ENCODE peak calls at places on chromosomes 2 and 18, in six cellular contexts. C is uterus, P is AG04450, D is WERI-Rb-1, B is H1, N is fibroblast of mammary gland. S is an unnamed sample.

GRCh38 chr2:25617948-25618646 is 55.3 kb downstream of the DTNB start:
- DNase-seq in B (no peak), P (peak), C (no peak), D (no peak), N (peak), S (peak)

GRCh38 chr18:57267368-57267767 is 85.0 kb upstream of the ST8SIA3 start:
- DNase-seq in N (no peak), C (no peak), P (no peak), D (no peak), B (no peak), S (no peak)

GRCh38 chr18:12883003-12883683 is 894 bp downstream of the PTPN2 start:
- DNase-seq in D (no peak), N (no peak), B (no peak), P (no peak), C (no peak), S (no peak)

GRCh38 chr2:23809168-23809567 is 117.8 kb downstream of the ATAD2B start:
- DNase-seq in B (no peak), P (no peak), C (no peak), N (no peak), D (no peak), S (no peak)

GRCh38 chr18:23238152-23238531 is 102.9 kb downstream of the CABLES1 start:
- DNase-seq in N (peak), D (no peak), P (no peak), C (peak), B (no peak), S (no peak)

GRCh38 chr2:25558262-25558661 is 115.1 kb downstream of the DTNB start:
- DNase-seq in C (no peak), D (no peak), B (no peak), N (peak), P (peak), S (peak)

GRCh38 chr2:59174536-59175243 is 933.6 kb upstream of the FANCL start:
- DNase-seq in B (no peak), N (no peak), C (no peak), D (no peak), P (no peak), S (no peak)

GRCh38 chr2:110678457-110679336 is 834 bp upstream of the BUB1 start:
- DNase-seq in B (no peak), D (peak), C (peak), N (no peak), P (no peak), S (no peak)

GRCh38 chr2:222257645-222258044 is 41.2 kb downstream of the PAX3 start:
- DNase-seq in P (no peak), N (no peak), D (no peak), B (no peak), C (no peak), S (no peak)

GRCh38 chr2:196242131-196242620 is 70.8 kb upstream of the STK17B start:
- DNase-seq in B (no peak), P (no peak), N (peak), C (no peak), D (no peak), S (no peak)

GRCh38 chr2:196677404-196677803 is 37.9 kb downstream of the CCDC150 start:
- DNase-seq in C (no peak), P (peak), N (peak), D (no peak), B (no peak), S (no peak)

GRCh38 chr2:112737544-112738232 is 16.9 kb downstream of the NT5DC4 start:
- DNase-seq in N (no peak), B (no peak), P (no peak), D (no peak), C (no peak), S (no peak)

GRCh38 chr2:120851116-120851773 is 115.6 kb downstream of the GLI2 start:
- DNase-seq in B (no peak), N (no peak), C (no peak), P (no peak), D (no peak), S (no peak)

GRCh38 chr18:2188258-2188657 is 383.0 kb downstream of the METTL4 start:
- DNase-seq in C (no peak), B (no peak), N (no peak), P (no peak), D (no peak), S (no peak)

GRCh38 chr2:65035544-65035943 is 20.7 kb upstream of the CEP68 start:
- DNase-seq in D (no peak), N (no peak), P (no peak), B (no peak), C (no peak), S (no peak)

GRCh38 chr18:45166341-45167108 is 448.8 kb upstream of the SLC14A2 start:
- DNase-seq in N (peak), P (no peak), B (no peak), D (no peak), C (no peak), S (peak)

GRCh38 chr2:99000708-99001107 is 64.7 kb upstream of the CRACDL start:
- DNase-seq in C (no peak), D (no peak), B (no peak), N (no peak), P (no peak), S (no peak)

GRCh38 chr18:62659698-62660097 is 55.6 kb upstream of the PHLPP1 start:
- DNase-seq in N (no peak), P (no peak), D (no peak), C (no peak), B (no peak), S (no peak)

GRCh38 chr2:126912201-126912600 is 13.5 kb downstream of the TEX51 start:
- DNase-seq in N (no peak), B (no peak), D (no peak), P (no peak), C (no peak), S (no peak)

GRCh38 chr18:9736942-9737813 is 29.1 kb downstream of the RAB31 start:
- DNase-seq in D (no peak), N (peak), B (no peak), P (no peak), C (no peak), S (no peak)

GRCh38 chr2:203412555-203413331 is 84.5 kb downstream of the ABI2 start:
- DNase-seq in B (no peak), N (peak), D (no peak), P (no peak), C (no peak), S (no peak)

GRCh38 chr2:109351164-109351756 is 222.3 kb downstream of the SH3RF3 start:
- DNase-seq in B (no peak), C (no peak), P (peak), D (no peak), N (peak), S (peak)

GRCh38 chr2:86556508-86556907 is 6.7 kb downstream of the CHMP3 start:
- DNase-seq in B (peak), D (no peak), P (no peak), N (no peak), C (no peak), S (no peak)

GRCh38 chr2:70705160-70705850 is 62.7 kb downstream of the ADD2 start:
- DNase-seq in P (no peak), D (peak), C (no peak), B (no peak), N (no peak), S (no peak)

GRCh38 chr2:57806449-57806968 is 240.1 kb upstream of the VRK2 start:
- DNase-seq in C (no peak), P (no peak), B (no peak), D (no peak), N (no peak), S (no peak)

GRCh38 chr2:190911813-190912212 is 31.2 kb downstream of the GLS start:
- DNase-seq in P (no peak), D (no peak), N (peak), B (no peak), C (no peak), S (no peak)

GRCh38 chr2:99354060-99354459 is 16.9 kb downstream of the EIF5B start:
- DNase-seq in C (no peak), N (peak), D (no peak), P (no peak), B (no peak), S (no peak)

GRCh38 chr2:197294260-197294659 is 16.3 kb downstream of the ANKRD44 start:
- DNase-seq in B (no peak), D (no peak), N (no peak), C (no peak), P (no peak), S (no peak)

GRCh38 chr2:182031956-182032355 is 46.3 kb downstream of the PPP1R1C start:
- DNase-seq in C (no peak), B (no peak), N (peak), D (no peak), P (peak), S (no peak)

GRCh38 chr2:37585295-37585908 is 86.0 kb downstream of the CDC42EP3 start:
- DNase-seq in P (no peak), D (no peak), B (no peak), C (no peak), N (peak), S (no peak)

GRCh38 chr2:176493909-176494308 is 224.7 kb downstream of the MTX2 start:
- DNase-seq in N (no peak), C (no peak), B (no peak), P (no peak), D (no peak), S (no peak)

GRCh38 chr2:177331446-177331997 is 61.1 kb upstream of the AGPS start:
- DNase-seq in D (no peak), N (no peak), P (no peak), B (no peak), C (no peak), S (no peak)

GRCh38 chr2:164538250-164538866 is 82.9 kb downstream of the GRB14 start:
- DNase-seq in C (no peak), P (no peak), D (peak), N (peak), B (no peak), S (peak)

GRCh38 chr2:218282173-218282991 is 9.9 kb downstream of the TMBIM1 start:
- DNase-seq in N (peak), D (no peak), C (no peak), B (no peak), P (no peak), S (no peak)

GRCh38 chr2:30371772-30372373 is 75.2 kb upstream of the LCLAT1 start:
- DNase-seq in N (no peak), P (no peak), C (no peak), D (peak), B (no peak), S (peak)

GRCh38 chr2:30206461-30207430 is 24.6 kb upstream of the LBH start:
- DNase-seq in C (no peak), P (no peak), D (no peak), N (no peak), B (no peak), S (no peak)

GRCh38 chr2:237815637-237816036 is 17.1 kb downstream of the RBM44 start:
- DNase-seq in N (no peak), B (no peak), D (no peak), C (no peak), P (no peak), S (no peak)

DNA sequence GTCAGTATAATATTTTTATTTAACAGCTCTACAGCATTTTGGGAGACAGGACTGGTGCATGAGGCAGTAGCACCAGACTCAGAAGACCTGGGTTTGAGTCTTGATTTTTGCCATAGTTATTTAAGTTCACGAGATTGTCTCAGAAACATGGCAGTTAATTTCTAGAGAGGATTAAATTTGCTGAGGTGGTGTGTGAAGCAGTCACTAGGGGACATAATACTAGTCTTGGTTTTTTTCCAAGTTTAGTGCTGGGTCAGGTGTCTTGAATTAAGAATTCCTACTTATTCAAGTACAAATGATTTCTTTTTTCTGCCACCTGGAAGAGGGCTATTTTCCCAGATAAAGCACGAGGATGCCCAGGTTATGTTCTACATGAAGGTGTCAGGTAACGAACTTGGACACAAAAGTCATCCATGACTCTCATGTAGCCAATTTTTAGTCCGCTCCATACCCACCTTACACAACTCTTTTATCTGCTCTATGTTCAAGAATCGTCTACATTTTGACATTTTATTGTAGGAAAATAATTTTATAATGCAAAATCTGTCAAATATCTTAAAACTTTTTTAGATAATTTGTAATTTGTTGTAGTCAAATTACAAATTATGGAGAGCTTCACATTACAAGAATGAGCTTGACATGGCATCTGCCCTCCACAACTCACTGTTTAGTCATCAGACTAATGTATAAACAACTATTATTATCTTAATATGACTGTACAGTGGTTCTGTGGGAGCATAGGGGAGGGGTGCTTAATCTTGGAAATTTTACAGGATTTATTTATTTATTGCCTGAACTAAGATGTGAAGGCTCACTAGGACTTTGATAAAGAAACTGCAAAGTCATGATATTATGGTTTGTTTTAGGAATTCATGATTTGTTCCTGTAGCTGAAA is 1.6 kb downstream of the MARCHF7 start:
- DNase-seq in B (no peak), C (no peak), P (no peak), D (no peak), N (peak), S (no peak)
- TF ChIP-seq CTCF in B (no peak), C (no peak), P (no peak), D (no peak), N (peak), S (no peak)

GRCh38 chr2:168814939-168815907 is 12.8 kb downstream of the NOSTRIN start:
- DNase-seq in C (no peak), N (no peak), B (no peak), P (no peak), D (no peak), S (no peak)
- H3K4me3 ChIP-seq in C (no peak), N (no peak), B (no peak), P (no peak), D (no peak), S (no peak)

GRCh38 chr2:16487686-16488085 is 177.9 kb downstream of the CYRIA start:
- DNase-seq in N (peak), P (no peak), C (no peak), D (peak), B (no peak), S (no peak)
- TF ChIP-seq CTCF in N (peak), P (no peak), C (no peak), D (peak), B (peak), S (no peak)

DNA sequence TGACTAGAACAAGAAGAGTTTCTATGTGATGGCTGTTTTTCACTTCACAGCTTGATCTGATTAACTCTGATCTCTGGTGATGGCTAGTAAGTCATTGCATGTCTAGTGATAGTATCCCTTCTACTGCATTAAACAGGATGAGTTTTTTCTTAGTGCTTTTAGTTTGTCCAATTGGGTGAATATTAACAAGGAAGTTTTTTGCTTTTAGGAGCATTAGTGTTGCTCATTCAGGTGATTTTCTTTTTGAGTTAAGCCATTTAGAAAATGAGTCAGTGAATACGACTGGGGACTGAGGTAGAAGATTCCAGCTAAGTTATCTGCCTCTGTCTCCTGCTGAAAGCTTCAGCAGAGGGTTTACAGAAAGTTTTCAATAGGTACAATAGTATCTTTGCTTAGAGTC is 306.7 kb downstream of the PIK3C3 start:
- DNase-seq in P (no peak), B (no peak), C (no peak), D (no peak), N (no peak), S (no peak)
- H3K4me3 ChIP-seq in P (no peak), B (no peak), C (no peak), D (no peak), N (no peak), S (no peak)

DNA sequence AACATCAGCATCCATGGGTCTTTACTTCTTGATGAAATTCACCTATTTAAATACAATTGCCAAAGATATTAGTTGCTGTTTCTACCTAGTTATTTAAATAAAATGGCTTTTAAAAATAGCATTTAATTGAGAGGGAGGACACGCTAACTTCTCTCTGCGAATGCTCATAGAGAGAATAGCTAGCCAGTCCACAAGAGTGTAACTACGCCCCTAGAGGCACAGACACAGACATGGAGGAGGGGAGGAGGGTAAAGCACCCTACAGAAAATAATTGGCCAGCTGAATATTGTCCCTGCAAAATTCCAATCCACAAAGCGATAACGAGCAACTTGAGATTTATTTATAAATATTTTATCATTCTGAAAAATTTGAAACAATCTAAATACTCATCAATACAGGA is 97.0 kb upstream of the PAPOLG start:
- DNase-seq in N (no peak), C (no peak), D (no peak), P (no peak), B (no peak), S (no peak)
- TF ChIP-seq CTCF in N (no peak), C (no peak), D (peak), P (no peak), B (no peak), S (peak)

GRCh38 chr2:160429248-160430000 is 64.2 kb downstream of the RBMS1 start:
- DNase-seq in B (no peak), N (peak), D (no peak), P (no peak), C (no peak), S (no peak)

GRCh38 chr2:160427629-160428424 is 65.8 kb downstream of the RBMS1 start:
- DNase-seq in B (no peak), N (peak), C (no peak), D (no peak), P (no peak), S (peak)

GRCh38 chr2:160430001-160430344 is 63.6 kb downstream of the RBMS1 start:
- DNase-seq in C (no peak), N (no peak), B (no peak), D (no peak), P (no peak), S (no peak)

GRCh38 chr2:160426604-160427003 is 67.0 kb downstream of the RBMS1 start:
- DNase-seq in D (no peak), C (no peak), N (no peak), P (no peak), B (no peak), S (no peak)

GRCh38 chr2:160428425-160428763 is 65.2 kb downstream of the RBMS1 start:
- DNase-seq in D (no peak), N (no peak), P (no peak), C (no peak), B (no peak), S (no peak)
- H3K4me3 ChIP-seq in D (no peak), N (no peak), P (no peak), C (peak), B (no peak), S (no peak)

GRCh38 chr2:223758131-223758840 is 79.1 kb downstream of the AP1S3 start:
- DNase-seq in P (no peak), C (no peak), N (no peak), D (no peak), B (no peak), S (no peak)

GRCh38 chr2:223764796-223765195 is 72.6 kb downstream of the AP1S3 start:
- DNase-seq in C (no peak), P (no peak), D (no peak), B (no peak), N (no peak), S (no peak)

GRCh38 chr2:223759569-223760430 is 77.6 kb downstream of the AP1S3 start:
- DNase-seq in D (no peak), B (no peak), N (peak), C (no peak), P (no peak), S (no peak)

GRCh38 chr2:223762853-223763252 is 74.5 kb downstream of the AP1S3 start:
- DNase-seq in B (no peak), D (no peak), N (no peak), P (no peak), C (no peak), S (no peak)

DNA sequence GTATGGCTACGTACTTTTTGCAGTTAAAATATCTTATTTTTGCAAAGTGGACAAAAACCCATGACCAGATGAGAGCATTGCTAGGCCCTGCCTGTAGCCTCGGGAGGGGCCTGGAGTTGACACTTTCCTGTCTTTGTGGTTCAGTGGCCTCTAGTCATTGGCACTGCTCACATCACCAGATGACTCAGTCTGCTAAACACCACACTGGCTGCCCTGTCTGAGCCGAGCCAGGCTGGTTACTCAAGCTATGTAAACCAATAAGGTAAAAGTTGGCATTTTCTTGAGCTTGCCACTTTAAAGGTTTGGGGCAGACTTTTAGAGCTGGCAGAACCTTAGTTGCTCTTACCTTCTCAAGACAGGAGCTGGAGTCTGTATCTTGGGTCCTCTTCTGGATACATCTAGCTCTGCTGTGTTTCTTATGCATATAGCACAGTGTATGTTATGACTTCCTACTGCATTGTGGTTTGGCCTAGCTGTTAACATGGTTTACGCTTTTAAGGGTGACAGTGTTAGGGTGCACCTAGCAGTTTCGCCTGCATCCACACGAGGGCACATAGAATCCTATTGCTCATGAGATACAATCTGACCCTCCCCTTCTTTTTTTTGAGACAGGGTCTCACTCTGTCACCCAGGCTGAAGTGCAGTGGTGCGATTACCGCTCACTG is 76.4 kb downstream of the AP1S3 start:
- DNase-seq in N (peak), C (no peak), P (no peak), D (no peak), B (no peak), S (peak)
- TF ChIP-seq CTCF in N (no peak), C (no peak), P (peak), D (peak), B (peak), S (no peak)

S was measured in AG09309.